ENCODE peak calls at places on chromosome 6, in five cellular contexts. Q is IMR-90; Y is thoracic aorta; I is activated naive CD4-positive, alpha-beta T cell treated with Interleukin-2 at 50 U/mL for 16 hours; X is LoVo. D is an unnamed sample.

GRCh38 chr6:73854998-73855718 is 159.2 kb downstream of the CD109 start:
- DNase-seq in Y (no peak), X (peak; percentile 43), Q (peak; percentile 73), I (no peak), D (peak; percentile 41)

GRCh38 chr6:14467591-14467990 is 350.0 kb downstream of the CD83 start:
- DNase-seq in I (no peak), X (no peak), Y (no peak), Q (peak; percentile 80), D (no peak)

GRCh38 chr6:16688984-16689636 is 72.2 kb downstream of the ATXN1 start:
- DNase-seq in Y (no peak), Q (peak; percentile 93), I (no peak), X (no peak), D (no peak)

GRCh38 chr6:125597411-125598253 is 151.8 kb upstream of the HEY2 start:
- DNase-seq in X (no peak), I (no peak), Q (no peak), Y (no peak), D (no peak)

GRCh38 chr6:136103763-136104311 is 146.3 kb downstream of the MTFR2 start:
- DNase-seq in Y (no peak), Q (no peak), I (no peak), X (no peak), D (no peak)

GRCh38 chr6:36933102-36933501 is 21.4 kb upstream of the PI16 start:
- DNase-seq in Q (peak; percentile 72), I (no peak), X (no peak), Y (no peak), D (no peak)

GRCh38 chr6:41059569-41059968 is 6.6 kb downstream of the APOBEC2 start:
- DNase-seq in X (no peak), Y (no peak), Q (peak; percentile 47), I (no peak), D (no peak)

GRCh38 chr6:14316911-14317535 is 199.5 kb downstream of the CD83 start:
- DNase-seq in X (no peak), Y (no peak), Q (no peak), I (no peak), D (peak; percentile 91)

GRCh38 chr6:52877168-52877567 is 32.3 kb downstream of the GSTA3 start:
- DNase-seq in I (no peak), Y (no peak), Q (peak; percentile 96), X (peak; percentile 55), D (no peak)

GRCh38 chr6:144469144-144469575 is 184.0 kb downstream of the UTRN start:
- DNase-seq in I (peak; percentile 33), Q (no peak), X (no peak), Y (no peak), D (no peak)

GRCh38 chr6:134161036-134161435 is 108.6 kb upstream of the SLC2A12 start:
- DNase-seq in Q (peak; percentile 45), I (no peak), Y (no peak), X (no peak), D (no peak)

GRCh38 chr6:1770435-1770843 is 160.7 kb downstream of the FOXC1 start:
- DNase-seq in X (no peak), Q (peak; percentile 37), Y (no peak), I (peak; percentile 16), D (no peak)

GRCh38 chr6:91366781-91367180 is 779.9 kb upstream of the MAP3K7 start:
- DNase-seq in Y (no peak), I (no peak), Q (no peak), X (no peak), D (no peak)

D was measured in NCI-H748 treated with DMSO at 0.1 percent for 48 hours.